ENCODE peak calls at places on chromosomes 4 and X, in six cellular contexts. P is GOT3, H is fibroblast of pulmonary artery, S is NCI-H82, W is NCI-H1092, I is omental fat pad. A is an unnamed sample.

GRCh38 chr4:102623622-102624021 is 122.5 kb downstream of the NFKB1 start:
- DNase-seq in S (peak; percentile 39), W (peak; percentile 59), P (no peak), I (no peak), H (peak; percentile 71), A (peak; percentile 80)

GRCh38 chrX:154717824-154718223 is 33.1 kb downstream of the GAB3 start:
- DNase-seq in I (no peak), H (peak; percentile 45), W (no peak), P (no peak), S (peak; percentile 3), A (peak; percentile 75)

GRCh38 chr4:53558981-53559620 is 32.2 kb downstream of the LNX1 start:
- DNase-seq in S (no peak), H (peak; percentile 16), W (no peak), I (no peak), P (no peak), A (peak; percentile 43)

GRCh38 chr4:83932996-83933395 is 397.1 kb downstream of the GPAT3 start:
- DNase-seq in I (no peak), H (no peak), W (no peak), S (no peak), P (no peak), A (no peak)

GRCh38 chr4:137278431-137278830 is 253.9 kb downstream of the PCDH18 start:
- DNase-seq in W (no peak), H (no peak), P (no peak), I (no peak), S (no peak), A (no peak)

GRCh38 chr4:6327220-6327917 is 57.7 kb downstream of the WFS1 start:
- DNase-seq in S (peak; percentile 77), I (peak; percentile 67), W (peak; percentile 56), P (peak; percentile 58), H (peak; percentile 73), A (peak; percentile 63)

GRCh38 chr4:146445198-146446150 is 76.3 kb downstream of the SLC10A7 start:
- DNase-seq in S (no peak), P (no peak), I (no peak), W (no peak), H (no peak), A (no peak)

GRCh38 chrX:66654411-66654810 is 15.5 kb upstream of the EDA2R start:
- DNase-seq in S (no peak), P (no peak), W (no peak), H (no peak), I (no peak), A (no peak)

GRCh38 chr4:76002176-76002575 is 5.1 kb downstream of the CXCL9 start:
- DNase-seq in I (no peak), P (no peak), W (no peak), H (peak; percentile 54), S (no peak), A (peak; percentile 18)

GRCh38 chrX:31909850-31910547 is 838.2 kb upstream of the FTHL17 start:
- DNase-seq in W (no peak), S (no peak), P (no peak), I (no peak), H (no peak), A (no peak)

GRCh38 chr4:138666366-138666765 is 349.2 kb upstream of the NOCT start:
- DNase-seq in S (no peak), H (no peak), P (no peak), I (no peak), W (no peak), A (peak; percentile 77)

GRCh38 chr4:55107054-55107453 is 18.3 kb downstream of the KDR start:
- DNase-seq in W (no peak), H (no peak), P (no peak), I (no peak), S (no peak), A (no peak)

GRCh38 chrX:129781134-129782014 is 1.6 kb downstream of the SASH3 start:
- DNase-seq in H (no peak), W (no peak), P (no peak), I (no peak), S (no peak), A (no peak)

GRCh38 chr4:21901281-21901680 is 47.3 kb downstream of the KCNIP4 start:
- DNase-seq in W (no peak), H (no peak), S (no peak), P (no peak), I (no peak), A (peak; percentile 40)